ENCODE peak calls at places on chromosomes 2 and 18, in six cellular contexts. Z, V, A, Y, X and C are unnamed samples.

GRCh38 chr2:109702250-109702985 is 88.3 kb downstream of the SOWAHC start:
- DNase-seq in Y (no peak), X (no peak), V (no peak), A (no peak), Z (no peak), C (no peak)

GRCh38 chr2:24017711-24018110 is 7.8 kb downstream of the MFSD2B start:
- DNase-seq in A (no peak), Z (no peak), X (no peak), V (no peak), Y (no peak), C (no peak)

GRCh38 chr2:159755788-159756187 is 42.2 kb downstream of the CD302 start:
- DNase-seq in Y (no peak), A (no peak), V (no peak), Z (peak; percentile 9), X (no peak), C (no peak)

GRCh38 chr18:68494802-68495560 is 219.9 kb downstream of the TMX3 start:
- DNase-seq in Y (no peak), X (no peak), V (no peak), Z (no peak), A (peak; percentile 65), C (no peak)

GRCh38 chr2:96859338-96859649 is 1.5 kb upstream of the ANKRD39 start:
- DNase-seq in Y (no peak), V (no peak), X (peak; percentile 81), A (no peak), Z (no peak), C (no peak)

GRCh38 chr2:1011018-1011405 is 60.4 kb downstream of the SNTG2 start:
- DNase-seq in X (no peak), Z (no peak), A (no peak), V (no peak), Y (no peak), C (no peak)

GRCh38 chr2:47652041-47652713 is 130.8 kb upstream of the MSH6 start:
- DNase-seq in Z (no peak), X (no peak), V (no peak), A (peak; percentile 81), Y (peak; percentile 38), C (no peak)

GRCh38 chr2:55581435-55581834 is 36.0 kb downstream of the PPP4R3B start:
- DNase-seq in Z (no peak), X (no peak), A (no peak), Y (no peak), V (no peak), C (no peak)

GRCh38 chr2:201887851-201888451 is 81.6 kb downstream of the CDK15 start:
- DNase-seq in Y (no peak), X (no peak), Z (no peak), A (peak; percentile 74), V (no peak), C (no peak)

GRCh38 chr2:81894451-81894990 is 1590.0 kb upstream of the LRRTM1 start:
- DNase-seq in Y (no peak), X (no peak), Z (no peak), V (no peak), A (peak; percentile 66), C (no peak)

GRCh38 chr2:216006164-216006663 is 7.1 kb downstream of the MREG start:
- DNase-seq in A (peak; percentile 39), X (peak; percentile 40), Z (peak; percentile 54), V (no peak), Y (no peak), C (peak; percentile 36)

GRCh38 chr18:51559198-51559901 is 361.9 kb upstream of the MEX3C start:
- DNase-seq in V (no peak), X (no peak), Y (no peak), A (no peak), Z (no peak), C (no peak)

GRCh38 chr2:228063558-228063957 is 117.9 kb downstream of the SPHKAP start:
- DNase-seq in Y (no peak), V (no peak), Z (no peak), X (no peak), A (no peak), C (no peak)

GRCh38 chr18:63977040-63977439 is 7.2 kb downstream of the SERPINB8 start:
- DNase-seq in Z (no peak), V (no peak), A (no peak), Y (no peak), X (no peak), C (no peak)

GRCh38 chr2:132681766-132682165 is 11.8 kb upstream of the LYPD1 start:
- DNase-seq in X (no peak), Y (no peak), V (no peak), Z (no peak), A (no peak), C (no peak)

GRCh38 chr2:23903034-23903433 is 23.9 kb downstream of the ATAD2B start:
- DNase-seq in Z (no peak), Y (no peak), A (no peak), X (no peak), V (no peak), C (no peak)

GRCh38 chr2:190947139-190947538 is 66.5 kb downstream of the GLS start:
- DNase-seq in Z (no peak), Y (no peak), V (no peak), A (peak; percentile 55), X (no peak), C (no peak)

GRCh38 chr18:22504665-22505064 is 87.0 kb upstream of the CTAGE1 start:
- DNase-seq in V (no peak), A (no peak), Y (no peak), Z (no peak), X (no peak), C (no peak)

GRCh38 chr18:8820701-8821465 is 115.5 kb downstream of the MTCL1 start:
- DNase-seq in Y (no peak), X (no peak), V (no peak), Z (no peak), A (peak; percentile 21), C (no peak)

GRCh38 chr2:188976545-188977268 is 2.5 kb downstream of the COL3A1 start:
- DNase-seq in Y (peak; percentile 0), A (peak; percentile 20), X (no peak), Z (no peak), V (no peak), C (no peak)

GRCh38 chr2:132270981-132271546 is 109.3 kb upstream of the ANKRD30BL start:
- DNase-seq in Z (no peak), Y (no peak), X (no peak), A (no peak), V (no peak), C (peak; percentile 2)

GRCh38 chr18:77103181-77103875 is 29.3 kb downstream of the MBP start:
- DNase-seq in X (no peak), A (no peak), Z (no peak), V (no peak), Y (no peak), C (no peak)

GRCh38 chr2:196075196-196075595 is 6.6 kb upstream of the DNAH7 start:
- DNase-seq in X (no peak), V (no peak), Z (no peak), Y (no peak), A (no peak), C (no peak)

GRCh38 chr18:75290737-75291358 is 80.3 kb downstream of the TSHZ1 start:
- DNase-seq in A (no peak), Y (peak; percentile 80), V (no peak), Z (no peak), X (no peak), C (no peak)

GRCh38 chr18:55001625-55002024 is 42.4 kb upstream of the CCDC68 start:
- DNase-seq in A (peak; percentile 9), X (no peak), Y (no peak), V (no peak), Z (no peak), C (no peak)

GRCh38 chr18:2889761-2890192 is 43.0 kb downstream of the EMILIN2 start:
- DNase-seq in X (no peak), Z (no peak), V (no peak), Y (no peak), A (no peak), C (no peak)

GRCh38 chr18:63752661-63753060 is 22.6 kb upstream of the SERPINB7 start:
- DNase-seq in Z (no peak), X (no peak), V (no peak), A (no peak), Y (no peak), C (no peak)

GRCh38 chr18:79961527-79962291 is 2.7 kb upstream of the HSBP1L1 start:
- DNase-seq in V (no peak), Z (no peak), X (no peak), Y (no peak), A (no peak), C (peak; percentile 65)

GRCh38 chr2:8609357-8609804 is 72.5 kb upstream of the ID2 start:
- DNase-seq in Y (no peak), X (no peak), V (no peak), Z (no peak), A (peak; percentile 84), C (no peak)

GRCh38 chr2:226730487-226730886 is 69.1 kb downstream of the IRS1 start:
- DNase-seq in Z (no peak), V (no peak), X (no peak), A (peak; percentile 24), Y (no peak), C (no peak)

GRCh38 chr2:98391581-98392270 is 45.5 kb downstream of the CNGA3 start:
- DNase-seq in X (no peak), A (no peak), Y (no peak), V (no peak), Z (no peak), C (no peak)

GRCh38 chr2:174589334-174589733 is 8.3 kb downstream of the WIPF1 start:
- DNase-seq in V (no peak), Z (no peak), A (no peak), Y (no peak), X (no peak), C (no peak)

GRCh38 chr2:233821196-233821595 is 33.1 kb downstream of the HJURP start:
- DNase-seq in V (no peak), A (no peak), X (no peak), Y (no peak), Z (no peak), C (no peak)

GRCh38 chr2:200310545-200310971 is 4.1 kb downstream of the SPATS2L start:
- DNase-seq in X (no peak), Z (no peak), V (no peak), Y (no peak), A (peak; percentile 29), C (no peak)